ENCODE peak calls at places on chromosomes 1 and 21, in six cellular contexts. D, Z, B, Q, N and J are unnamed samples.
A peak's percentile ranks its signal among the peaks of the same experiment; 100 is the strongest.

GRCh38 chr1:119948342-119949214 is 52.3 kb upstream of the ADAM30 start:
- DNase-seq in D (peak; percentile 78), Z (peak; percentile 85), B (peak; percentile 87), Q (peak; percentile 10), N (peak; percentile 84), J (no peak)

GRCh38 chr1:93672069-93672468 is 9.6 kb downstream of the BCAR3 start:
- DNase-seq in D (peak; percentile 93), Z (peak; percentile 72), B (peak; percentile 75), Q (no peak), N (no peak), J (no peak)

GRCh38 chr1:231528175-231529029 is at the start of gene TSNAX:
- DNase-seq in D (peak; percentile 92), Z (peak; percentile 95), B (peak; percentile 90), Q (peak; percentile 75), N (peak; percentile 83), J (peak; percentile 86)

GRCh38 chr21:39319814-39320332 is 6.4 kb upstream of the BRWD1 start:
- DNase-seq in D (peak; percentile 33), Z (no peak), B (no peak), Q (no peak), N (no peak), J (no peak)

GRCh38 chr1:169595764-169596711 is 9.8 kb upstream of the F5 start:
- DNase-seq in D (peak; percentile 35), Z (no peak), B (no peak), Q (no peak), N (no peak), J (no peak)

GRCh38 chr1:81781749-81782148 is 19.0 kb upstream of the ADGRL2 start:
- DNase-seq in D (no peak), Z (no peak), B (no peak), Q (no peak), N (no peak), J (no peak)

GRCh38 chr1:24289937-24290595 is 29.1 kb upstream of the GRHL3 start:
- DNase-seq in D (peak; percentile 81), Z (peak; percentile 90), B (peak; percentile 42), Q (no peak), N (peak; percentile 84), J (peak; percentile 46)

GRCh38 chr1:7847599-7847998 is 5.3 kb downstream of the UTS2 start:
- DNase-seq in D (peak; percentile 93), Z (no peak), B (no peak), Q (no peak), N (no peak), J (no peak)

GRCh38 chr1:152461544-152461943 is 47.5 kb upstream of the CRNN start:
- DNase-seq in D (peak; percentile 38), Z (no peak), B (no peak), Q (no peak), N (peak; percentile 23), J (peak; percentile 18)

GRCh38 chr21:25639167-25639921 is at the start of gene JAM2:
- DNase-seq in D (peak; percentile 29), Z (peak; percentile 76), B (peak; percentile 64), Q (peak; percentile 68), N (peak; percentile 9), J (peak; percentile 61)

GRCh38 chr21:14968821-14969220 is 96.0 kb downstream of the NRIP1 start:
- DNase-seq in D (peak; percentile 34), Z (no peak), B (no peak), Q (no peak), N (no peak), J (no peak)

GRCh38 chr1:11914035-11914434 is 12.2 kb downstream of the KIAA2013 start:
- DNase-seq in D (no peak), Z (no peak), B (no peak), Q (no peak), N (no peak), J (no peak)

GRCh38 chr21:15468368-15468767 is 261.4 kb upstream of the USP25 start:
- DNase-seq in D (no peak), Z (no peak), B (no peak), Q (no peak), N (no peak), J (no peak)

GRCh38 chr21:35981514-35982070 is 78.7 kb downstream of the SETD4 start:
- DNase-seq in D (no peak), Z (no peak), B (no peak), Q (no peak), N (peak; percentile 67), J (no peak)

GRCh38 chr1:223714421-223714724 is 2.0 kb downstream of the CAPN2 start:
- DNase-seq in D (no peak), Z (no peak), B (no peak), Q (no peak), N (no peak), J (no peak)

GRCh38 chr1:18939398-18940302 is 16.8 kb downstream of the IFFO2 start:
- DNase-seq in D (peak; percentile 73), Z (no peak), B (no peak), Q (no peak), N (no peak), J (no peak)

GRCh38 chr21:43311303-43311817 is 115.6 kb downstream of the SIK1 start:
- DNase-seq in D (no peak), Z (peak; percentile 46), B (no peak), Q (no peak), N (no peak), J (no peak)

GRCh38 chr1:95012389-95012788 is 60.4 kb downstream of the ALG14 start:
- DNase-seq in D (peak; percentile 99), Z (no peak), B (no peak), Q (no peak), N (no peak), J (no peak)

GRCh38 chr1:45623972-45624371 is at the start of gene CCDC17:
- DNase-seq in D (no peak), Z (no peak), B (no peak), Q (no peak), N (no peak), J (no peak)

GRCh38 chr1:162822391-162823200 is 32.1 kb downstream of the HSD17B7 start:
- DNase-seq in D (no peak), Z (peak; percentile 46), B (peak; percentile 24), Q (no peak), N (peak; percentile 8), J (peak; percentile 53)

GRCh38 chr1:35570589-35571137 is 2.5 kb upstream of the TFAP2E start:
- DNase-seq in D (peak; percentile 44), Z (no peak), B (no peak), Q (no peak), N (no peak), J (no peak)

GRCh38 chr21:45636459-45636858 is 7.1 kb upstream of the PCBP3 start:
- DNase-seq in D (no peak), Z (no peak), B (no peak), Q (no peak), N (no peak), J (no peak)
- TF ChIP-seq POLR2A in D (no peak), Z (no peak), B (no peak), Q (no peak), N (no peak), J (no peak)

GRCh38 chr1:200411406-200412257 is 1.8 kb upstream of the ZNF281 start:
- DNase-seq in D (no peak), Z (no peak), B (no peak), Q (no peak), N (no peak), J (no peak)

GRCh38 chr1:200409203-200409760 is 554 bp downstream of the ZNF281 start:
- DNase-seq in D (peak; percentile 33), Z (no peak), B (peak; percentile 32), Q (peak; percentile 16), N (peak; percentile 25), J (no peak)

GRCh38 chr1:200406161-200406797 is 3.6 kb downstream of the ZNF281 start:
- DNase-seq in D (no peak), Z (no peak), B (no peak), Q (no peak), N (no peak), J (no peak)

GRCh38 chr1:200410566-200410878 is 686 bp upstream of the ZNF281 start:
- DNase-seq in D (no peak), Z (no peak), B (no peak), Q (no peak), N (no peak), J (no peak)

GRCh38 chr1:200409761-200410565 is at the start of gene ZNF281:
- DNase-seq in D (peak; percentile 90), Z (peak; percentile 97), B (peak; percentile 91), Q (peak; percentile 86), N (peak; percentile 90), J (peak; percentile 90)
- TF ChIP-seq POLR2A in D (peak; percentile 80), Z (peak; percentile 81), B (no peak), Q (peak; percentile 30), N (peak; percentile 66), J (peak; percentile 69)

DNA sequence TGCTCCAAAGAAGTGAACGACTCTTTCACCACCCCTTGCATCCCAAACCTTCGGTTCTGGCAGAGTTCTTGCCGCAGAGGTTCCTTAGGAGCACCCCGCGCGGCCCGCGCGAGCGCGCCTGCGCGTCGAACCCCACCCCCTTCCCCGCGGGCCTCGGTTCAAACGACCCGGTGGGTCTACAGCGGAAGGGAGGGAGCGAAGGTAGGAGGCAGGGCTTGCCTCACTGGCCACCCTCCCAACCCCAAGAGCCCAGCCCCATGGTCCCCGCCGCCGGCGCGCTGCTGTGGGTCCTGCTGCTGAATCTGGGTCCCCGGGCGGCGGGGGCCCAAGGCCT is at the start of gene C1orf56:
- DNase-seq in D (peak; percentile 60), Z (peak; percentile 85), B (peak; percentile 83), Q (peak; percentile 79), N (peak; percentile 59), J (peak; percentile 93)
- TF ChIP-seq POLR2A in D (peak; percentile 8), Z (peak; percentile 69), B (peak; percentile 67), Q (peak; percentile 45), N (peak; percentile 72), J (peak; percentile 89)

DNA sequence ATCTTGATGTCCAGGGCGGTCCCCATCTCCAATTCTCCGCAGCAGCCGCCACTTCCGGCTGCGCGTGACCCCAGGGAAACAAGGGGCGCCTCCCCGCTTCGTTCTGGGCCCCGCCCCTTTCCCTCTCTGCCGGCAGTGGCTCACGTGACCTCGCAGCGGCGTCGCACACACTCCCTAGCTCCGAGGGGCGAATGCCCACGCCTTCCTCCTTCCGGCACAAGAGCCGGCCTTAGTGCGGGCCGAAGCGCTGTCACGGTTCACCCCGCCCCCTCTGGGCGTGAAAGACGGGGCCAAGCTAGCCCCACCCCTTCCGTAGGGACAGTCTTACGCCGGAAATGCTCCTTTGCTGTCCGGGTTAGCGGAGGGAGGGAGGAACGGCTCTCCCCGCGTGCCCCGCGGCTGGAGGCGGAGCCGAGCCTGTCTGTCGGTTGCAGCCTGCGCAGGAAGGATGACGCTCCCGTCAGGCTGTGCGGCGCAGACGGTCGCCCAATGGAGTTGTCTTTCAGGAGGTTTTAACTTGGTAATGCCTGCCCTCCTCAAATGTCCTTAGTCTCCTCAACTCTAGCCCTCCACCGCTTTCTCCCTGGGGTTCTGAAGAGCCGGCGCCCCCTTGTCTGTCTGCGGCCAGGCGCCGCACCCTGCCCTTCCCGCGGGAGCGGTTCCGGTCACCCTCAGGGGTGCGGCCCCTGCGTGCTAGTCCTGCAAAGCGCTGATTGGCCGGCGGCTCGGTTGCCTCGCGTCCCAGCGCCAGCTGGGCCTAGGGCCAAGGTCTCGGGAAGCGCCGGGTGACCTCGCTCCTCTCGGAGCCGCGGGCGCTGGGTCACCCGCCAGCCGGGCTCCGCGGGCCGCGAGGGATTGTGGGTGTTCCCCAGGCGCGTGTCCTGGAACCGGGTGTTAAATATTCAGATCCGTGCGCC is at the start of gene VPS26C:
- DNase-seq in D (peak; percentile 99), Z (peak; percentile 99), B (peak; percentile 98), Q (peak; percentile 88), N (peak; percentile 98), J (peak; percentile 92)
- TF ChIP-seq POLR2A in D (peak; percentile 97), Z (peak; percentile 68), B (peak; percentile 71), Q (peak; percentile 94), N (peak; percentile 75), J (peak; percentile 63)